ENCODE peak calls at places on chromosomes 16 and 17, in four cellular contexts. J, V, O and U are unnamed samples.

GRCh38 chr17:48259710-48260291 is 152.2 kb downstream of the SNX11 start:
- DNase-seq in V (peak; percentile 40), O (peak; percentile 87), J (no peak), U (no peak)

GRCh38 chr16:12988071-12988470 is 86.7 kb downstream of the SHISA9 start:
- DNase-seq in O (no peak), V (no peak), J (no peak), U (no peak)

GRCh38 chr16:47358816-47359215 is 102.0 kb downstream of the ITFG1 start:
- DNase-seq in V (no peak), J (no peak), O (peak; percentile 6), U (no peak)

GRCh38 chr16:2038359-2039285 is 9.0 kb downstream of the NTHL1 start:
- DNase-seq in V (no peak), O (no peak), J (no peak), U (no peak)

GRCh38 chr16:24801761-24802302 is 43.9 kb upstream of the SLC5A11 start:
- DNase-seq in J (no peak), O (no peak), V (no peak), U (no peak)

GRCh38 chr16:61797960-61798359 is 238.3 kb downstream of the CDH8 start:
- DNase-seq in J (no peak), V (no peak), O (no peak), U (no peak)

GRCh38 chr16:1834096-1834495 is 7.1 kb downstream of the FAHD1 start:
- DNase-seq in O (no peak), J (no peak), V (no peak), U (no peak)

GRCh38 chr16:64910351-64910750 is 211.5 kb downstream of the CDH11 start:
- DNase-seq in V (no peak), J (no peak), O (peak; percentile 16), U (no peak)

GRCh38 chr17:80605326-80606066 is 60.9 kb downstream of the RPTOR start:
- DNase-seq in V (peak; percentile 33), O (peak; percentile 23), J (peak; percentile 50), U (no peak)

GRCh38 chr17:21058098-21058893 is 15.5 kb upstream of the USP22 start:
- DNase-seq in O (peak; percentile 47), J (no peak), V (no peak), U (no peak)

DNA sequence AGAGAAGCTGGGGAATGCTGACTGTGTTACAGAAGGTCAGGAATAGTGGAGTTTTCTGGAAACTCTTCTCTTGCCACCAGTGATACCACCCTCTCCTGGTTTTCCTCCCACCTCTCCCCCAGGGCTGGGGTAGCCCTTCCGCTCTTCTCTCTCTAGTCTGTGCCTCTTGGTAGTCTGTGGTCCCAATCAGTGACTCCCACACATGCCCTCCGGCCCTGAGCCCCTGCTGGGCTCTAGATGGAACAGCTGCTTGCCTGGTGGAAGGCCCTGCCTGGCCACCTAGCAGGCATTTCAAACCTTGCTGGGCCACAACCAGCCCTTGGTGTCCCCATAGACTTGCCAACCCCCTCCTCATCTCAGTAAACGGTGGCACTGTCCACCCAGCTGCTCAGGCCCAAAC is 15.2 kb upstream of the MTSS2 start:
- DNase-seq in O (no peak), V (no peak), J (no peak), U (no peak)
- TF ChIP-seq PHF8 in O (no peak), V (no peak), J (no peak), U (no peak)

GRCh38 chr17:50060951-50061712 is 5.2 kb downstream of the ITGA3 start:
- DNase-seq in O (peak; percentile 61), J (no peak), V (no peak), U (no peak)
- TF ChIP-seq HDAC2 in O (no peak), J (no peak), V (no peak), U (no peak)

GRCh38 chr16:31477220-31478216 is 5.4 kb upstream of the SLC5A2 start:
- DNase-seq in V (peak; percentile 90), O (peak; percentile 21), J (peak; percentile 93), U (peak; percentile 86)
- TF ChIP-seq PHF8 in V (peak; percentile 54), O (no peak), J (peak; percentile 60), U (no peak)

DNA sequence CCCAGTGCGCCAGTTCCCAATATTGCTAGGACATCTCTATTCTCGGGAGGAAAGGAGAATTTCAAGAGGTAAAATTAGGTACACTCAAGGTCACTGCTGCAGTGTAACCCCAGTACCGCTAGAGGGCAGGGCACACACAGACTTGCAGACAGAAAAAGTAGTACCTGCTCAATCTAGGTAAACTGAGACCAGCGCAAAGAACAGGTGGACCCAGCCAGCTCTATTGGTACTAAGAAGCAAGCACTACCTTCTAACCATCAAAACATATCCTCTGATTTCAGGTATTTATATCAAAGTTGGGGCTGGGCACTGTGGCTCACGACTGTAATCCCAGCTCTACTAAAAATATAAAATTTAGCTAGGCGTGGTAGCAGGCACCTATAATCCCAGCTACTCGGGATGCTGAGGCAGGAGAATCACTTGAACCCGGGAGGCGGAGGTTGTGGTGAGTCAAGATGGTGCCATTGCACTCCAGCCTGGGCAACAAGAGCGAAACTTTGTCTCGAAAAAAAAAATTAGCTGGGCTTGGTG is 3.6 kb upstream of the WDR81 start:
- DNase-seq in J (peak; percentile 51), O (peak; percentile 81), V (no peak), U (no peak)
- TF ChIP-seq HDAC2 in J (no peak), O (no peak), V (no peak), U (no peak)

DNA sequence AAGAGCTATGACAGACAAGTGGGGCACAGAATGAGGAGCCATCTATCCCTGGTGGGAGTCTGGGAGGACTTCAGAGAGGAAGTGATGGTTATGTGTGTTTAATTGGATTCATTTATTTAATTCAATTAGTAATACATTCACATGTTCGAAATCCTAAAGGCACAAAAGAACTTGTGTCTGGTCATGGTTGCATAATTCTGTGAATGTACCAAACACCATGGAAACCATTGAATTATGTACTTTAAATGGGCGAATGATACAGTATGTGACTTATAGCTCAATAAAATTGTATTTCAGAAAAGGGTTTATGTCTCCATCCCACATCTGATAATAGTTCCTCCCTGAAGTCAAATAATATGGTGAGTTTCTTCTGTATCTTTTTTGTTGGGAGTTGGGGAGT is 19.8 kb upstream of the G6PC1 start:
- DNase-seq in J (no peak), O (no peak), V (no peak), U (no peak)
- TF ChIP-seq PHF8 in J (no peak), O (no peak), V (no peak), U (no peak)